ENCODE peak calls at places on chromosome 19, in seven cellular contexts. U is NCI-H1694; M is GM12892; K is neural crest cell; N is NCI-H774; C is stimulated activated CD8-positive, alpha-beta memory T cell treated with anti-CD3 and anti-CD28 coated beads, Interleukin-4, amount 100 ng/mL, for 4 hours; O is esophagus squamous epithelium. P is an unnamed sample.

GRCh38 chr19:3187662-3188511 is 2.2 kb downstream of the NCLN start:
- DNase-seq in K (no peak), N (no peak), U (no peak), C (no peak), O (no peak), M (no peak), P (no peak)

GRCh38 chr19:51098366-51099069 is 9.7 kb downstream of the CTU1 start:
- DNase-seq in U (no peak), M (no peak), O (no peak), N (no peak), K (no peak), C (no peak), P (no peak)

GRCh38 chr19:38721977-38722773 is 22.1 kb downstream of the CAPN12 start:
- DNase-seq in C (no peak), U (no peak), O (no peak), K (peak), M (no peak), N (no peak), P (no peak)

GRCh38 chr19:32877977-32878745 is 8.6 kb upstream of the SLC7A9 start:
- DNase-seq in N (no peak), C (no peak), O (no peak), U (no peak), K (no peak), M (no peak), P (no peak)

GRCh38 chr19:10142701-10143375 is 23.1 kb upstream of the EIF3G start:
- DNase-seq in U (no peak), N (no peak), K (no peak), C (no peak), O (no peak), M (no peak), P (no peak)

GRCh38 chr19:41297628-41298326 is 12.2 kb upstream of the CCDC97 start:
- DNase-seq in N (no peak), M (peak), O (no peak), U (no peak), C (no peak), K (no peak), P (no peak)

GRCh38 chr19:6070179-6071102 is 39.9 kb downstream of the RFX2 start:
- DNase-seq in U (no peak), N (no peak), O (no peak), C (no peak), K (no peak), M (no peak), P (no peak)

GRCh38 chr19:31408460-31409124 is 59.4 kb upstream of the TSHZ3 start:
- DNase-seq in O (no peak), M (no peak), N (no peak), K (no peak), C (no peak), U (no peak), P (no peak)

GRCh38 chr19:46718157-46718933 is 1.4 kb upstream of the PRKD2 start:
- DNase-seq in K (no peak), O (no peak), M (peak), N (no peak), U (no peak), C (peak), P (peak)

GRCh38 chr19:39679791-39680168 is 24.1 kb downstream of the LGALS16 start:
- DNase-seq in K (no peak), M (no peak), O (no peak), N (no peak), C (no peak), U (no peak), P (no peak)

GRCh38 chr19:1237754-1238372 is at the start of gene CBARP:
- DNase-seq in M (no peak), O (no peak), K (no peak), N (peak), C (no peak), U (no peak), P (no peak)

GRCh38 chr19:55320844-55321419 is 4.2 kb downstream of the TMEM150B start:
- DNase-seq in C (no peak), N (no peak), U (no peak), M (no peak), K (no peak), O (no peak), P (no peak)

GRCh38 chr19:50514346-50515167 is 844 bp upstream of the ASPDH start:
- DNase-seq in O (no peak), N (no peak), C (no peak), K (no peak), U (peak), M (no peak), P (no peak)

GRCh38 chr19:38989066-38989605 is 13.6 kb upstream of the FBXO17 start:
- DNase-seq in M (no peak), C (no peak), N (no peak), U (no peak), O (no peak), K (no peak), P (no peak)

GRCh38 chr19:38093587-38093986 is 130.4 kb downstream of the DPF1 start:
- DNase-seq in M (no peak), K (no peak), U (peak), N (no peak), O (no peak), C (no peak), P (no peak)

GRCh38 chr19:16363133-16363851 is 38.7 kb downstream of the KLF2 start:
- DNase-seq in N (no peak), C (no peak), M (no peak), U (no peak), K (no peak), O (no peak), P (no peak)

GRCh38 chr19:48370955-48371354 is 6.8 kb downstream of the SYNGR4 start:
- DNase-seq in M (no peak), C (no peak), N (no peak), K (no peak), O (no peak), U (no peak), P (no peak)

GRCh38 chr19:872266-872951 is 12.9 kb downstream of the CFD start:
- DNase-seq in U (no peak), N (no peak), O (peak), C (peak), M (peak), K (peak), P (no peak)